ENCODE peak calls at places on chromosomes 6 and 20, in six cellular contexts. X is CD4-positive, CD25-positive, alpha-beta regulatory T cell; W is neuronal stem cell; P is effector memory CD4-positive, alpha-beta T cell; A is small intestine; N is upper lobe of right lung. D is an unnamed sample.

GRCh38 chr6:43181942-43182860 is at the start of gene CUL9:
- DNase-seq in X (peak; percentile 80), W (peak; percentile 55), P (peak; percentile 75), A (peak; percentile 83), N (peak; percentile 95), D (peak; percentile 82)

GRCh38 chr6:36683656-36684446 is 5.3 kb downstream of the CDKN1A start:
- DNase-seq in X (no peak), W (no peak), P (no peak), A (no peak), N (peak; percentile 61), D (no peak)

GRCh38 chr6:48474764-48475674 is 364.0 kb upstream of the PTCHD4 start:
- DNase-seq in X (no peak), W (no peak), P (no peak), A (no peak), N (no peak), D (no peak)

GRCh38 chr6:147510949-147511590 is 2.6 kb downstream of the SAMD5 start:
- DNase-seq in X (no peak), W (no peak), P (no peak), A (peak; percentile 54), N (no peak), D (no peak)

GRCh38 chr6:7262037-7262461 is 51.0 kb downstream of the SSR1 start:
- DNase-seq in X (no peak), W (no peak), P (no peak), A (peak; percentile 32), N (no peak), D (peak; percentile 88)

GRCh38 chr6:170445487-170445886 is 107.6 kb downstream of the PSMB1 start:
- DNase-seq in X (no peak), W (no peak), P (no peak), A (no peak), N (peak; percentile 52), D (no peak)

GRCh38 chr6:24907959-24908358 is 27.8 kb downstream of the RIPOR2 start:
- DNase-seq in X (no peak), W (no peak), P (no peak), A (no peak), N (no peak), D (no peak)

GRCh38 chr20:46402236-46402886 is 4.1 kb downstream of the ELMO2 start:
- DNase-seq in X (no peak), W (no peak), P (no peak), A (no peak), N (no peak), D (no peak)

GRCh38 chr6:30322527-30323501 is 3.9 kb upstream of the TRIM39 start:
- DNase-seq in X (no peak), W (no peak), P (no peak), A (no peak), N (no peak), D (no peak)

GRCh38 chr6:150403458-150404245 is 34.8 kb downstream of the IYD start:
- DNase-seq in X (no peak), W (no peak), P (no peak), A (peak; percentile 14), N (no peak), D (no peak)

GRCh38 chr20:61519488-61519887 is 267.4 kb downstream of the CDH4 start:
- DNase-seq in X (no peak), W (no peak), P (no peak), A (no peak), N (peak; percentile 40), D (no peak)

GRCh38 chr20:17504326-17504897 is 26.8 kb downstream of the BFSP1 start:
- DNase-seq in X (no peak), W (no peak), P (no peak), A (peak; percentile 9), N (no peak), D (peak; percentile 30)

GRCh38 chr6:158879180-158879579 is 60.0 kb upstream of the EZR start:
- DNase-seq in X (no peak), W (no peak), P (no peak), A (no peak), N (no peak), D (peak; percentile 21)

GRCh38 chr6:53152576-53152975 is 3.9 kb upstream of the GCM1 start:
- DNase-seq in X (no peak), W (no peak), P (no peak), A (no peak), N (no peak), D (no peak)

GRCh38 chr20:18066421-18067333 is 9.0 kb upstream of the OVOL2 start:
- DNase-seq in X (no peak), W (no peak), P (no peak), A (no peak), N (no peak), D (peak; percentile 54)

GRCh38 chr20:57323034-57323433 is 6.6 kb upstream of the SPO11 start:
- DNase-seq in X (no peak), W (peak; percentile 61), P (no peak), A (no peak), N (no peak), D (peak; percentile 50)

GRCh38 chr20:5080384-5080877 is 39.3 kb downstream of the PCNA start:
- DNase-seq in X (no peak), W (no peak), P (no peak), A (no peak), N (peak; percentile 86), D (no peak)
- H3K4me1 ChIP-seq in X (peaks cover 31% of the 10 kb centered on the region), W (no peaks in the 10 kb centered on the region), P (peaks cover 16% of the 10 kb centered on the region), A (no peaks in the 10 kb centered on the region), N (peaks cover 23% of the 10 kb centered on the region), D (no peaks in the 10 kb centered on the region)

GRCh38 chr6:112033824-112034223 is 20.1 kb upstream of the CCN6 start:
- DNase-seq in X (no peak), W (no peak), P (no peak), A (no peak), N (no peak), D (peak; percentile 19)
- H3K4me1 ChIP-seq in X (peaks cover 39% of the 10 kb centered on the region), W (peaks cover 2% of the 10 kb centered on the region), P (peaks cover 23% of the 10 kb centered on the region), A (no peaks in the 10 kb centered on the region), N (peaks cover 10% of the 10 kb centered on the region), D (peaks cover 3% of the 10 kb centered on the region)

GRCh38 chr6:23016701-23017100 is 447.3 kb downstream of the HDGFL1 start:
- DNase-seq in X (no peak), W (no peak), P (no peak), A (no peak), N (no peak), D (no peak)
- H3K4me1 ChIP-seq in X (no peaks in the 10 kb centered on the region), W (no peaks in the 10 kb centered on the region), P (no peaks in the 10 kb centered on the region), A (no peaks in the 10 kb centered on the region), N (no peaks in the 10 kb centered on the region), D (peaks cover 13% of the 10 kb centered on the region)

GRCh38 chr6:17985934-17986655 is 1.3 kb downstream of the KIF13A start:
- DNase-seq in X (no peak), W (no peak), P (no peak), A (no peak), N (no peak), D (no peak)

GRCh38 chr6:17984822-17985660 is 2.4 kb downstream of the KIF13A start:
- DNase-seq in X (no peak), W (no peak), P (no peak), A (peak; percentile 72), N (no peak), D (no peak)

GRCh38 chr6:17986656-17987575 is 519 bp downstream of the KIF13A start:
- DNase-seq in X (no peak), W (peak; percentile 42), P (no peak), A (peak; percentile 74), N (peak; percentile 85), D (peak; percentile 84)

GRCh38 chr6:17984399-17984798 is 3.0 kb downstream of the KIF13A start:
- DNase-seq in X (no peak), W (no peak), P (no peak), A (no peak), N (no peak), D (no peak)

GRCh38 chr6:17983712-17984111 is 3.7 kb downstream of the KIF13A start:
- DNase-seq in X (no peak), W (no peak), P (no peak), A (peak; percentile 73), N (no peak), D (no peak)
- H3K4me1 ChIP-seq in X (peaks cover 7% of the 10 kb centered on the region), W (peaks cover 4% of the 10 kb centered on the region), P (peaks cover 6% of the 10 kb centered on the region), A (no peaks in the 10 kb centered on the region), N (peaks cover 30% of the 10 kb centered on the region), D (peaks cover 40% of the 10 kb centered on the region)

GRCh38 chr6:35093118-35093445 is 48.1 kb downstream of the TCP11 start:
- DNase-seq in X (no peak), W (no peak), P (no peak), A (no peak), N (no peak), D (no peak)
- H3K4me1 ChIP-seq in X (no peaks in the 10 kb centered on the region), W (peaks cover 5% of the 10 kb centered on the region), P (no peaks in the 10 kb centered on the region), A (no peaks in the 10 kb centered on the region), N (peaks cover 48% of the 10 kb centered on the region), D (peaks cover 14% of the 10 kb centered on the region)

GRCh38 chr20:36887779-36888133 is 11.8 kb downstream of the TLDC2 start:
- DNase-seq in X (no peak), W (no peak), P (no peak), A (no peak), N (peak; percentile 23), D (peak; percentile 24)
- H3K4me1 ChIP-seq in X (peaks cover 10% of the 10 kb centered on the region), W (peaks cover 7% of the 10 kb centered on the region), P (no peaks in the 10 kb centered on the region), A (no peaks in the 10 kb centered on the region), N (no peaks in the 10 kb centered on the region), D (peaks cover 12% of the 10 kb centered on the region)

GRCh38 chr20:25036331-25036936 is 21.5 kb downstream of the ACSS1 start:
- DNase-seq in X (no peak), W (no peak), P (no peak), A (no peak), N (no peak), D (no peak)
- H3K4me1 ChIP-seq in X (peaks cover 37% of the 10 kb centered on the region), W (peaks cover 11% of the 10 kb centered on the region), P (peaks cover 17% of the 10 kb centered on the region), A (peaks cover 30% of the 10 kb centered on the region), N (peaks cover 83% of the 10 kb centered on the region), D (no peaks in the 10 kb centered on the region)

GRCh38 chr20:62824476-62825287 is 7.8 kb downstream of the COL9A3 start:
- DNase-seq in X (peak; percentile 31), W (no peak), P (peak; percentile 46), A (peak; percentile 66), N (no peak), D (peak; percentile 76)
- H3K4me1 ChIP-seq in X (peaks cover 8% of the 10 kb centered on the region), W (peaks cover 19% of the 10 kb centered on the region), P (peaks cover 11% of the 10 kb centered on the region), A (peaks cover 2% of the 10 kb centered on the region), N (peaks cover 3% of the 10 kb centered on the region), D (peaks cover 2% of the 10 kb centered on the region)

DNA sequence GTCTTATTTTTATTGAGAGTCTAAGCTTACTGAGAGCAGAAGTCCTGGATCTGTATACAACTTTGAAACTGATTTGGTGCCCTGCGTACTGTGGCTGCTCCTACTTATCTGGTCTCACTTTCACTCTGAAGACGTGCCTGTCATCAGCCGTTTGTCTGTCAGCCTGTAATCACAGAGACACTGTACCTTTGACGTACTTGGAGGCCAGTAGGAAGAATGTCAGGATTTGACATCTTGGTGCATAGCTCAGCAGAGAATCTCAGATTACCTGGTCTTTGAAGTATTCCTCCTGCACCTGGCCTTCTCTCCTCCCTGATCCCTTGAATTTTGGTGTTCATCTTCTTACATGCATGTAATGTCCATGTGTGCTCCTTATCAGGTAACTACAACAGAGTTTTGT is 37.7 kb downstream of the DSE start:
- DNase-seq in X (no peak), W (no peak), P (no peak), A (no peak), N (no peak), D (no peak)
- H3K4me1 ChIP-seq in X (no peaks in the 10 kb centered on the region), W (peaks cover 11% of the 10 kb centered on the region), P (no peaks in the 10 kb centered on the region), A (no peaks in the 10 kb centered on the region), N (peaks cover 28% of the 10 kb centered on the region), D (peaks cover 20% of the 10 kb centered on the region)